ENCODE peak calls at places on chromosome 12, in eight cellular contexts. M, G, O, Y, B, W, J and F are unnamed samples.

GRCh38 chr12:20792971-20793370 is 17.5 kb upstream of the SLCO1B3 start:
- DNase-seq in Y (no peak), W (no peak), B (no peak), J (no peak), O (no peak), M (no peak), G (no peak), F (no peak)

GRCh38 chr12:85642810-85643209 is 193.4 kb downstream of the RASSF9 start:
- DNase-seq in O (no peak), B (no peak), G (no peak), M (peak), W (no peak), J (no peak), Y (peak), F (no peak)

GRCh38 chr12:2416158-2416557 is 363.4 kb downstream of the CACNA1C start:
- DNase-seq in W (no peak), Y (no peak), G (no peak), M (no peak), J (no peak), B (no peak), O (no peak), F (no peak)

GRCh38 chr12:95265765-95266164 is 48.2 kb downstream of the VEZT start:
- DNase-seq in J (no peak), M (no peak), G (no peak), Y (no peak), W (no peak), B (no peak), O (no peak), F (no peak)

GRCh38 chr12:72053604-72054003 is 115.0 kb downstream of the TPH2 start:
- DNase-seq in J (no peak), Y (no peak), W (no peak), B (no peak), G (no peak), O (no peak), M (no peak), F (no peak)

GRCh38 chr12:60333461-60333860 is 737.6 kb downstream of the SLC16A7 start:
- DNase-seq in G (no peak), O (no peak), J (no peak), M (peak), Y (no peak), B (no peak), W (no peak), F (no peak)

GRCh38 chr12:48454675-48455074 is 17.7 kb upstream of the ANP32D start:
- DNase-seq in J (no peak), M (peak), B (no peak), Y (no peak), G (no peak), W (no peak), O (no peak), F (no peak)

GRCh38 chr12:11958216-11959091 is 112.3 kb upstream of the BCL2L14 start:
- DNase-seq in J (no peak), Y (no peak), W (no peak), M (peak), B (no peak), O (no peak), G (no peak), F (no peak)

GRCh38 chr12:113467514-113468364 is 3.9 kb downstream of the LHX5 start:
- DNase-seq in B (no peak), W (no peak), Y (peak), G (no peak), M (no peak), J (no peak), O (no peak), F (no peak)

GRCh38 chr12:65728913-65729793 is 95.1 kb upstream of the HMGA2 start:
- DNase-seq in B (no peak), J (no peak), W (no peak), O (no peak), Y (peak), G (peak), M (peak), F (no peak)

GRCh38 chr12:115149685-115150378 is 465.9 kb upstream of the TBX3 start:
- DNase-seq in M (peak), O (no peak), G (no peak), J (no peak), B (no peak), Y (no peak), W (no peak), F (no peak)

GRCh38 chr12:58925111-58925732 is 4.9 kb upstream of the LRIG3 start:
- DNase-seq in Y (no peak), M (peak), B (no peak), O (peak), J (no peak), G (no peak), W (no peak), F (no peak)

GRCh38 chr12:19021646-19022045 is 107.9 kb upstream of the PLEKHA5 start:
- DNase-seq in B (no peak), G (no peak), O (no peak), M (peak), W (no peak), Y (no peak), J (no peak), F (no peak)

GRCh38 chr12:10634427-10634826 is 21.0 kb upstream of the MAGOHB start:
- DNase-seq in O (no peak), W (no peak), G (no peak), J (no peak), Y (no peak), M (peak), B (no peak), F (no peak)

GRCh38 chr12:65622056-65622455 is 202.2 kb upstream of the HMGA2 start:
- DNase-seq in W (no peak), Y (no peak), J (no peak), B (no peak), O (no peak), M (no peak), G (no peak), F (no peak)

GRCh38 chr12:90593596-90594290 is 361.2 kb downstream of the CCER1 start:
- DNase-seq in G (no peak), B (no peak), O (no peak), W (no peak), Y (no peak), J (no peak), M (peak), F (no peak)

GRCh38 chr12:106192659-106193403 is 54.1 kb upstream of the NUAK1 start:
- DNase-seq in G (no peak), O (no peak), B (no peak), Y (no peak), W (no peak), M (no peak), J (no peak), F (no peak)

GRCh38 chr12:91442535-91442934 is 259.9 kb upstream of the DCN start:
- DNase-seq in O (no peak), G (no peak), W (no peak), B (no peak), J (no peak), Y (no peak), M (no peak), F (no peak)

GRCh38 chr12:22257100-22257499 is 77.4 kb downstream of the ST8SIA1 start:
- DNase-seq in J (no peak), O (no peak), M (no peak), B (no peak), G (no peak), W (no peak), Y (no peak), F (no peak)

DNA sequence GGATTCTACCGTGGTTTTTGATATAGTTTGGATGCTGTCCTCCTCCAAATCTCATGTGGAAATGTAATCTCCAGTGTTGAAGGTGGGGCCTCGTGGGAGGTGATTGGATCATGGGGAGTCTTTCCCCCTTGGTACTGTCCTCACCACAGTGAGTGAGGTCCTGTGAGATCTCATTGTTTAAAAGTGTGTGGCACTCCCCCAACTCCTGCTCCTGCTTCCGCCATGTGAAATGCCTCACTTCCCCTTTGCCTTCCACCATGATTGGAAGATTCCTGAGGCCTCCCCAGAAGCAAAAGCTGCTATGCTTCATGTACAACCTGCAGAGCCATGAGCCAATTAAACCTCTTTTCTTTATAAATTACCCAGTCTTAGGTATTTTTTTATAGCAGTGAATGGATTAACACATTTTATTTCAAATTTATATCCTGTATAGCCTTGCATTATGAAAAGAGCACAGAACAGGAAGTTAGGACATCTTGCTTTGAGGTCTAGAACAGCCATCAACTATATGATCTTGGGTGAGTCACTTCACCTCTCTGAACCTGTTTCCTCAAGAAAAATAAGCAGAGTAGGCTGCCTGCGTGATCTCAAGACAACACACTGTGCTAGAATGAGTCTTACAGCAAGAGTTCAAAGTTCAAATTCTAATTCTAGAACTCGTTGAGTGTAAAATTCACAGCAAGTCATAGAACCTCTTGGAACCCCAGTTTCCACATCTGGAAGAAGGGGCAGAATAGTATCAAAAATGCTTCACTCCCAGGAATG is 160.9 kb upstream of the EEA1 start:
- DNase-seq in B (no peak), J (no peak), W (no peak), O (peak), G (peak), M (peak), Y (no peak), F (no peak)
- H3K27ac ChIP-seq in B (no peak), J (no peak), W (no peak), O (peak), G (peak), M (peak), Y (no peak), F (no peak)

GRCh38 chr12:108004368-108004767 is 124.7 kb upstream of the WSCD2 start:
- DNase-seq in B (no peak), Y (peak), G (no peak), M (no peak), J (no peak), W (no peak), O (no peak), F (no peak)

GRCh38 chr12:107998863-107999262 is 130.2 kb upstream of the WSCD2 start:
- DNase-seq in Y (no peak), B (no peak), W (no peak), J (no peak), M (no peak), G (no peak), O (no peak), F (no peak)

GRCh38 chr12:108000111-108000510 is 129.0 kb upstream of the WSCD2 start:
- DNase-seq in M (no peak), J (no peak), G (no peak), Y (no peak), O (no peak), W (no peak), B (no peak), F (no peak)
- H3K4me3 ChIP-seq in M (no peak), J (no peak), G (no peak), Y (no peak), O (no peak), W (no peak), B (no peak), F (no peak)

GRCh38 chr12:52438305-52439301 is 4.4 kb upstream of the KRT75 start:
- DNase-seq in O (no peak), M (no peak), J (no peak), G (no peak), W (no peak), B (peak), Y (no peak), F (no peak)
- H3K27ac ChIP-seq in O (no peak), M (no peak), J (no peak), G (no peak), W (no peak), B (no peak), Y (no peak), F (no peak)

DNA sequence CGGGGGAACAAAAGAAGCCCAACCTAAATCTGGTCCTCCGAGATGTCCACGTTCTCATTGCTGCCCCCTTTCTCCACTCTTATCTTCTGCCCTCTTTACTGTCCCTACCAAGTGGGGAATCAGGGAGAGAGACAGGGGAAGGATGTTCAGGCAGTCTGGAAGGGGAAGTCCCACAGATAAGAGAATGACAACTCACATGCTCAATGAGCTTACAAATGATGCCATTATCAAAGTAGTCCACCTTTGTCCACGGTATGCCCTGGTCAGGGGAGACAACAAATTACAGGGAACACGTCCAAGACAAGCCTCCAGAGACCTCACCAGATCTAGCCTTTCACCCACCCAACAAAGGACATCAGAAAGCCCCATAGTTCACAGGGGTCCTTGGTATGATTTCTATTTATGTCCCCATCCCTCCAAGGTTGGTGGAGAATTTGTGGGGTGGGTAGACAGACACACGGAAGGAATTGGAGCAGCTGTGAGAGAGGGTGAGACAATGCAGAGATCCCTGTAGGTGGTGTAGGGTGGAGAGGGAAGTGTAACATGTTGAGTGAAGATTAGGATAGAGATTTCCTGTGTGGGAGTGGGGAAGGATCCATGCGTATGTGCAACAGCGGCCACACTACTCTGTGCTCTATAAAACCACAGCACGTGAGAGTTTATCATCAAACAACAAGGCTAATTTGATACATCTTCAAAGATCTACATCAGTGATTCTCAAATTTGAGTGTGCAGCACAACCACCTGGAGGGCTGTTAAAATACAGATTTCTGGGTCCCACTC is 10.7 kb downstream of the MYO1A start:
- DNase-seq in B (no peak), O (no peak), Y (no peak), G (no peak), M (no peak), J (no peak), W (no peak), F (no peak)
- H3K4me3 ChIP-seq in B (no peak), O (no peak), Y (no peak), G (no peak), M (no peak), J (no peak), W (no peak), F (no peak)

GRCh38 chr12:129788506-129788905 is 115.3 kb downstream of the TMEM132D start:
- DNase-seq in M (no peak), B (no peak), G (no peak), O (no peak), W (no peak), J (no peak), Y (no peak), F (no peak)
- H3K27ac ChIP-seq in M (no peak), B (no peak), G (no peak), O (no peak), W (no peak), J (no peak), Y (no peak), F (no peak)

DNA sequence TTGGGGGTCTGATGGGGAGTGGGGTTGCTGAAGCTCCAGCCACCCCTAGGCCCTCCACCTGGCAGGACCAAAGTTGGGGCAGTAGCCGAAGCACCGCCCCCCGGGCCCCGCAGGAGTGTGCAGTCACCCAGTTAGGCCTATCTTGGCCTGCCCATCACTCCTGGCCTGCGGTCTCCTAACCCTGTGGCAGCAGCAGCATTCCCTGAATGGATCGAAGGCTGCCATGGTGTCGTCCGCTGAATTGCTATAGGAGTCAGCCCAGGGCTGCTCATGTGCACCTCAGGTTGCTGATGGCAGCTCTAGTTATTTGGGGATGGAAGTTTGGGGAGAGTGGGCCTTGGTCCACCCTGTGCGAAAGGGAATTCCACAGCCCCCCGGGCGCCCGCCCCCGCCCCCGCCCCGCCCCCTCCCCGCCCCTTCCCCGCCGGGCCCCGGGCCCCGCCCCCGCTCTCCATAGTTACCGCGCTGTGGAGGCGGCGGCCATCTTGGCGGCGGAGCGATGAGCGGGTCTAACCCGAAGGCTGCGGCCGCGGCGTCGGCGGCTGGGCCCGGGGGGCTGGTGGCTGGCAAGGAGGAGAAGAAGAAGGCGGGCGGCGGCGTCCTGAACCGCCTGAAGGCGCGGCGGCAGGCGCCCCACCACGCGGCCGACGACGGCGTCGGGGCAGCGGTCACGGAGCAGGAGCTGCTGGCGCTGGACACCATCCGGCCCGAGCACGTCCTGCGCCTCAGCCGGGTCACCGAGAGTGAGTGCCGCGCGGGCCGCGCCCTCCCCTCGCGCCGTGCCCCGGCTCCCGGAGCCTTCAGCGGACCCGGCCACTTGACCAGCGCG is at the start of gene UNC119B:
- DNase-seq in W (peak), B (no peak), Y (peak), M (peak), O (peak), G (peak), J (peak), F (peak)
- H3K4me3 ChIP-seq in W (peak), B (peak), Y (peak), M (peak), O (peak), G (peak), J (peak), F (peak)

DNA sequence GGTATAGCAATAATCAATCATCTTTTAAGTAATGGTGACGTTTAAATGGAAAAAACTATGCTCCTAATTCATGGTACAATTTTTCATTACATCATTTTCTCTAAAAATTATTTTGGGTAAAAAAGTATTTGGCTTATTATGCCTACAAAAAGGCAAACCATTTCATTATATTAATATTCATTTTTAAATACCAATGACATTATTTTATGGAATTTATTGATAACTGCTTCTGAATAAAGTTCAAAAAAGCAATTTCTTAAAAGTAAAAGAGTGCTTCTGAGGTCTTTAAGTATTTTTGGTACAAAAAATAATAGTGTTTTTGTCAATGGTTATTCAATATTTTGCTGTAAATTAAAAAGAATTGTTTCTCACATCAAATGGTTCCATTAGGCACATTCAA is 12.2 kb downstream of the SLC38A2 start:
- DNase-seq in J (no peak), Y (no peak), O (no peak), M (no peak), G (no peak), W (no peak), B (no peak), F (no peak)
- H3K27ac ChIP-seq in J (no peak), Y (no peak), O (no peak), M (no peak), G (no peak), W (no peak), B (no peak), F (peak)

DNA sequence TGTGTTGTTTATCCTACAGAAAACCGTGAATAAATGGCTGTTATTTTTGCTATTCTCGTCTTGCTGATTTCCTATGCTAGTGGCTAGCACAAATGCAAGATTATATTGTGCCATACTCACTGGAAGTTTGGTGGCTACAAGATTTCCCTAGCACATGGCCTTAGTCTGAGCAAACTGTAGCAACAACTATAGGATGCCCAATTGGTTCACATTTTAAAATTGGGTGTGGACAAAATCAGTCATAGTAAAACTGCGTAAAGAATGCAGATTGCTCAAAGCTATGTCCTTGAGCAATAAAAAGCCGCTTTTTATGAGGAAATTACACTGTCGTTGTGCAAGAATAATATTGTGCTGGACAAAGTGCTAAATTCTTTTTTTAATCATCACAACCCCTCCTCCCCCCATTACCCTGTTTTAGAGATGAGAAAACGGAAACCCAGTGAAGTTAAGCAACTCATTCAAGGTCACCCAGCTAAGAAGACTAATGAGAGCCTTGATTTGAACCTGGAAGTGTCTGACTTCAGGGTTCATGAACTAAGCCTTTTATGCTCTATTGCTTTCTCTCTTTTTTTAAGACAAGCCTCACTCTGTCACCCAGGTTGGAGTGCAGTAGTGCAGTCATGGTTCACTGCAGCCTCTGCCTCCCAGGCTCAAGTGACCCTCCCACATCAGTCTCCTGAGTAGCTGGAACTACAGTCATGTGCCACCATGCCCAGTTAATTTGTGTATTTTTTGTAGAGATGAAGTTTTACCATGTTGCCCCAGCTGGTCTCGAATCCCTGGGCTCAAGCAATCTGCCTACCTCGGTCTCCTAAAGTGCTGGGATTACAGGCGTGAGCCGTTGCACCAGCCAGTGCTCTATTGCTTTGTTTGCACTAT is 73.6 kb downstream of the SRGAP1 start:
- DNase-seq in Y (no peak), J (no peak), M (peak), G (no peak), W (no peak), O (peak), B (no peak), F (no peak)
- H3K4me3 ChIP-seq in Y (no peak), J (no peak), M (no peak), G (no peak), W (no peak), O (no peak), B (no peak), F (no peak)